ENCODE peak calls at places on chromosome 16, in eight cellular contexts. O is A549, L is transverse colon, T is endothelial cell of umbilical vein, B is GM12878, D is ovary, C is esophagus squamous epithelium, V is IMR-90. J is an unnamed sample.
A peak's percentile ranks its signal among the peaks of the same experiment; 100 is the strongest.

GRCh38 chr16:85393674-85394510 is 219.2 kb upstream of the GSE1 start:
- DNase-seq in O (peak; percentile 65), L (peak; percentile 73), T (no peak), B (no peak), D (peak; percentile 82), C (no peak), V (peak; percentile 40), J (peak; percentile 80)

GRCh38 chr16:28181557-28181914 is 30.2 kb downstream of the XPO6 start:
- DNase-seq in O (peak; percentile 71), L (no peak), T (peak; percentile 82), B (no peak), D (no peak), C (no peak), V (peak; percentile 97), J (peak; percentile 32)

GRCh38 chr16:67163903-67164558 is 514 bp upstream of the HSF4 start:
- DNase-seq in O (no peak), L (no peak), T (no peak), B (no peak), D (peak; percentile 76), C (no peak), V (no peak), J (no peak)

GRCh38 chr16:19874026-19874425 is 10.6 kb downstream of the GPRC5B start:
- DNase-seq in O (no peak), L (no peak), T (no peak), B (no peak), D (no peak), C (no peak), V (no peak), J (no peak)

GRCh38 chr16:27759301-27759871 is 209.4 kb downstream of the KATNIP start:
- DNase-seq in O (no peak), L (no peak), T (peak; percentile 58), B (no peak), D (no peak), C (no peak), V (peak; percentile 72), J (no peak)

GRCh38 chr16:50207652-50208051 is 54.5 kb downstream of the TENT4B start:
- DNase-seq in O (no peak), L (no peak), T (peak; percentile 62), B (no peak), D (no peak), C (no peak), V (peak; percentile 72), J (no peak)

GRCh38 chr16:2438121-2438520 is 8.9 kb downstream of the CCNF start:
- DNase-seq in O (no peak), L (no peak), T (no peak), B (no peak), D (no peak), C (no peak), V (no peak), J (no peak)

GRCh38 chr16:2816751-2817495 is at the start of gene PRSS21:
- DNase-seq in O (no peak), L (peak; percentile 8), T (no peak), B (no peak), D (no peak), C (no peak), V (no peak), J (no peak)

GRCh38 chr16:81841709-81842108 is 62.6 kb downstream of the PLCG2 start:
- DNase-seq in O (no peak), L (no peak), T (no peak), B (peak; percentile 63), D (no peak), C (no peak), V (no peak), J (no peak)

GRCh38 chr16:76941091-76941490 is 249.9 kb upstream of the MON1B start:
- DNase-seq in O (no peak), L (no peak), T (no peak), B (no peak), D (no peak), C (no peak), V (peak; percentile 26), J (no peak)

GRCh38 chr16:4176794-4177438 is 60.7 kb upstream of the ADCY9 start:
- DNase-seq in O (peak; percentile 63), L (peak; percentile 16), T (no peak), B (peak; percentile 21), D (no peak), C (no peak), V (peak; percentile 73), J (no peak)

GRCh38 chr16:76955629-76956028 is 235.4 kb upstream of the MON1B start:
- DNase-seq in O (no peak), L (no peak), T (no peak), B (no peak), D (no peak), C (no peak), V (peak; percentile 5), J (no peak)

DNA sequence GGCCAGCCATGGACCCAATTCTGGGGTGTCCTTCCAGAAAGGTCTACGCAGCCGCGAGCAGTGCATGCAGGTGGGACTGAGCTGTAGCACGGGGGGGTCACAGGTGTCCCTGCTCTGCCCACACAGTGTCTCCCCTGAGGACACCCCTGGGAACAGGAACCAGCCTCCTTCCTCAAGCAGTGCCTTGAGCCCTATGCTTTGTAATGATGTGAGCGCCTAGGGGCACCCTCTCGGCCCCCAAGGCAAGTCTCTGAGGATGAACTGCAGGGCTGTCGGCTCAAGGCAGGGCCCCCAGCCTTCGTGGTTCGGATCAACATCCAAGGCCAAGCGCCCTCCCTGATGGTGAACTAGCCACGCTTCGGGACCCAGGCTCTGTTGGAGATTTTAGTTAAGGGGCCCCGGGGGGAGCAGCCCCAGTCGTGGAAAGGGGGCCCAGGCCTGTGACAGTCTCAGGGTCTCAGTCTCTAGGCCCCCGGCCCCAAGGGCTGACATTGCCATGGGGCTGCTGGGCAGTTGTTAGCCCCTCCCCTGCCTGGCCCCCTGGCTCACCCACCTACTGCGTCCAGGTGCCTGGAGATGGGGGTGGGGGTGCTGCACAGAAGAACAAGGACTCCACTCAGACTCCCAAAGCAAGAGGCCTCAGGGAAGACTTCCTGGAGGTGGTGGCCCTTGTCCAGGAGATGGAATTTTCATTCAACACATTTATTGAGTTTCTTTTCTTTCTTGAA is 2.3 kb downstream of the IL17C start:
- DNase-seq in O (no peak), L (no peak), T (no peak), B (no peak), D (no peak), C (no peak), V (no peak), J (no peak)
- TF ChIP-seq POLR2A in O (no peak), L (no peak), T (no peak), B (peak; percentile 63), D (no peak), C (no peak), V (no peak), J (no peak)

DNA sequence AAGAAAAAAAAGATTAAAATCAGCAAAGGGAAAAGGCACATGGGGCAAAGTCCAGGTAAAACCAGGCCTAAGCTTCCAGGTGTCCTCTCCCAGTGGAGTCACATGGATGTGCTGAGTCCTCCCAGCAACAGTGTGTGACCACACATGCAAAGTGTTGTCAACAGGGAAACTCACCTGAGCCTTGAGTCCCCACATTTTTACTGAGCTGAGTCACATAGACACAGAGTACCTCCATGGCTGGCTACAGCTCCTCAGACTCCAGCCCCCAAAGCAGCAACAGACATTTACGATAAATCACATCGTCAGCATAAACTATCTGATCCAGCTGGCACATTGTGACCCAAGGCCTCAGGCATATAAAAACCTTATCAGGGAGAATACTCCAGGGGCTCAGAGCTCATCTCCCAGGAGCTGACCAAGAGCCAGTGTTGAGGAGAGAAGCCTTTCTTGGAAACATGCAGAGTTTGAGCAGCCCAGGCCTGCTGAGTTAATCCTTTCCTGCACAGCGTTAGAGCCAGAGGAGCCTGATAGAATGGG is 20.5 kb downstream of the ERCC4 start:
- DNase-seq in O (no peak), L (no peak), T (no peak), B (no peak), D (no peak), C (no peak), V (no peak), J (no peak)
- H3K27ac ChIP-seq in O (peak overlapping the region; percentile 1), L (no peak overlapping the region), T (no peak overlapping the region), B (no peak overlapping the region), D (no peak overlapping the region), C (no peak overlapping the region), V (no peak overlapping the region), J (no peak overlapping the region)

DNA sequence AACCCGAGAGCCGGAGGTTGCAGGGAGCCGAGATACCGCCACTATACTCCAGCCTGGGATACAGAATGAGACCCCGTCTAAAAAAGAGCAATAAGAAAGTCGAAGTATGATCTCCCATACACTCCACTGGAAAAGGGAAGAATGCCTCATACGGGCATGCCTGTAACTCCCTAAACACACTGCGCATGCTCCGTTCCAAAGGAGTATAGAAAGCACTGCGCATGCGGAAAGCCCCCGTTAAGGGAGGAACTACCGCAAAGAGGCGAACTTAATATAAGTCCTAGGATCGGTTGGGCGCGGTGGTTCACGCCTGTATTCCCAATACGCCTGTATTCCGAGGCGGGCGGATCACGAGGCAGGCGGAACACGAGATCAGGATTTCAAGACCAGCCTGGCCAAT is 313.1 kb upstream of the ERCC4 start:
- DNase-seq in O (no peak), L (no peak), T (no peak), B (no peak), D (no peak), C (no peak), V (no peak), J (no peak)
- H3K4me1 ChIP-seq in O (no peaks in the 10 kb centered on the region), L (no peaks in the 10 kb centered on the region), T (no peaks in the 10 kb centered on the region), B (no peaks in the 10 kb centered on the region), D (no peaks in the 10 kb centered on the region), C (no peaks in the 10 kb centered on the region), V (no peaks in the 10 kb centered on the region), J (no peaks in the 10 kb centered on the region)

GRCh38 chr16:69339289-69340094 is at the start of the genes COG8 and NIP7:
- DNase-seq in O (peak; percentile 99), L (peak; percentile 96), T (peak; percentile 96), B (peak; percentile 92), D (peak; percentile 94), C (peak; percentile 77), V (peak; percentile 98), J (peak; percentile 95)
- TF ChIP-seq POLR2A in O (peak; percentile 84), L (peak; percentile 69), T (peak; percentile 94), B (peak; percentile 98), D (peak; percentile 61), C (no peak), V (peak; percentile 80), J (peak; percentile 60)

GRCh38 chr16:88662222-88662842 is 559 bp downstream of the MVD start:
- DNase-seq in O (no peak), L (peak; percentile 46), T (no peak), B (no peak), D (no peak), C (no peak), V (no peak), J (no peak)
- H3K27ac ChIP-seq in O (peak overlapping the region; percentile 92), L (peak overlapping the region; percentile 94), T (peak overlapping the region; percentile 52), B (peak overlapping the region; percentile 78), D (no peak overlapping the region), C (peak overlapping the region; percentile 93), V (no peak overlapping the region), J (peak overlapping the region; percentile 76)

DNA sequence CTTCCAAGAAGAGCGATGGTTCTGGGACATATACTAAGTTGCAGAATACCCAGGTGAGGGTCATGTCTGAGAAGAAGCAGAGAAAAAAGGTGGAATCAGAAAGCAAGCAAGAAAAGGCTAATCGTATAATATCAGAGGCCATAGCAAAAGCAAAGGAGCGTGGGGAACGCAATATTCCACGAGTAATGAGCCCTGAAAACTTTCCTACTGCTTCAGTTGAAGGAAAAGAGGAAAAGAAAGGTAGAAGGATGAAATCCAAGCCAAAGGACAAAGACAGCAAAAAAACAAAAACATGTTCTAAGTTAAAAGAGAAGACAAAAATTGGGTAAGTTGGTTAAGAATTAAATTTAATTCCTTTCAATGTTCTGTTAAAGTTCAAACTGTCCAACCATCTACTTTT is 154.7 kb downstream of the CHD9 start:
- DNase-seq in O (no peak), L (no peak), T (peak; percentile 21), B (no peak), D (no peak), C (no peak), V (no peak), J (no peak)
- H3K4me1 ChIP-seq in O (peaks cover 41% of the 10 kb centered on the region), L (peaks cover 48% of the 10 kb centered on the region), T (peaks cover 41% of the 10 kb centered on the region), B (peaks cover 3% of the 10 kb centered on the region), D (no peaks in the 10 kb centered on the region), C (peaks cover 11% of the 10 kb centered on the region), V (no peaks in the 10 kb centered on the region), J (peaks cover 9% of the 10 kb centered on the region)